ENCODE peak calls at places on chromosomes 16 and 17, in nine cellular contexts. One of them, this sample, is unnamed.

GRCh38 chr17:68533887-68534700 is 21.9 kb downstream of the PRKAR1A start:
- DNase-seq in gastrocnemius medialis: no peak
- DNase-seq in pancreas: no peak
- DNase-seq in right lobe of liver: no peak
- DNase-seq in AG04450: no peak
- DNase-seq in H7: no peak
- DNase-seq in GM23248: peak
- DNase-seq in fibroblast of pulmonary artery: peak
- DNase-seq in GM06990: no peak
- DNase-seq in this sample: no peak

GRCh38 chr17:57869599-57870282 is 19.9 kb upstream of the MRPS23 start:
- DNase-seq in gastrocnemius medialis: no peak
- DNase-seq in GM06990: no peak
- DNase-seq in GM23248: peak
- DNase-seq in fibroblast of pulmonary artery: peak
- DNase-seq in pancreas: no peak
- DNase-seq in AG04450: peak
- DNase-seq in H7: peak
- DNase-seq in right lobe of liver: peak
- DNase-seq in this sample: no peak

GRCh38 chr17:50630524-50631194 is 4.0 kb upstream of the ABCC3 start:
- DNase-seq in GM23248: peak
- DNase-seq in pancreas: peak
- DNase-seq in GM06990: no peak
- DNase-seq in AG04450: no peak
- DNase-seq in fibroblast of pulmonary artery: peak
- DNase-seq in H7: peak
- DNase-seq in right lobe of liver: peak
- DNase-seq in gastrocnemius medialis: no peak
- DNase-seq in this sample: no peak

GRCh38 chr17:55295411-55296170 is 30.8 kb downstream of the HLF start:
- DNase-seq in H7: peak
- DNase-seq in GM06990: no peak
- DNase-seq in pancreas: no peak
- DNase-seq in right lobe of liver: peak
- DNase-seq in AG04450: peak
- DNase-seq in GM23248: peak
- DNase-seq in gastrocnemius medialis: peak
- DNase-seq in fibroblast of pulmonary artery: peak
- DNase-seq in this sample: no peak

GRCh38 chr17:63707151-63707550 is 7.2 kb upstream of the LIMD2 start:
- DNase-seq in GM23248: no peak
- DNase-seq in right lobe of liver: no peak
- DNase-seq in H7: no peak
- DNase-seq in gastrocnemius medialis: no peak
- DNase-seq in fibroblast of pulmonary artery: no peak
- DNase-seq in GM06990: no peak
- DNase-seq in pancreas: no peak
- DNase-seq in AG04450: no peak
- DNase-seq in this sample: no peak

GRCh38 chr16:81457326-81458133 is 12.9 kb downstream of the CMIP start:
- DNase-seq in GM06990: no peak
- DNase-seq in gastrocnemius medialis: no peak
- DNase-seq in right lobe of liver: peak
- DNase-seq in fibroblast of pulmonary artery: peak
- DNase-seq in GM23248: peak
- DNase-seq in AG04450: peak
- DNase-seq in pancreas: no peak
- DNase-seq in H7: peak
- DNase-seq in this sample: no peak

GRCh38 chr17:10117581-10118001 is 80.8 kb downstream of the GAS7 start:
- DNase-seq in H7: peak
- DNase-seq in right lobe of liver: no peak
- DNase-seq in GM23248: no peak
- DNase-seq in pancreas: no peak
- DNase-seq in GM06990: no peak
- DNase-seq in gastrocnemius medialis: no peak
- DNase-seq in AG04450: no peak
- DNase-seq in fibroblast of pulmonary artery: no peak
- DNase-seq in this sample: no peak

GRCh38 chr17:58324409-58325288 is 3.9 kb downstream of the TSPOAP1 start:
- DNase-seq in right lobe of liver: peak
- DNase-seq in H7: peak
- DNase-seq in fibroblast of pulmonary artery: no peak
- DNase-seq in pancreas: peak
- DNase-seq in AG04450: no peak
- DNase-seq in gastrocnemius medialis: no peak
- DNase-seq in GM23248: peak
- DNase-seq in GM06990: peak
- DNase-seq in this sample: no peak

GRCh38 chr17:9925457-9925856 is 20.4 kb upstream of the RCVRN start:
- DNase-seq in fibroblast of pulmonary artery: no peak
- DNase-seq in H7: no peak
- DNase-seq in AG04450: no peak
- DNase-seq in right lobe of liver: no peak
- DNase-seq in GM06990: no peak
- DNase-seq in pancreas: no peak
- DNase-seq in GM23248: no peak
- DNase-seq in gastrocnemius medialis: no peak
- DNase-seq in this sample: no peak

GRCh38 chr16:65070831-65071230 is 51.0 kb downstream of the CDH11 start:
- DNase-seq in GM23248: peak
- DNase-seq in right lobe of liver: no peak
- DNase-seq in AG04450: peak
- DNase-seq in gastrocnemius medialis: peak
- DNase-seq in pancreas: no peak
- DNase-seq in H7: no peak
- DNase-seq in fibroblast of pulmonary artery: peak
- DNase-seq in GM06990: no peak
- DNase-seq in this sample: no peak

GRCh38 chr16:58148526-58148925 is 19.3 kb upstream of the CFAP20 start:
- DNase-seq in H7: no peak
- DNase-seq in GM23248: no peak
- DNase-seq in right lobe of liver: no peak
- DNase-seq in GM06990: no peak
- DNase-seq in fibroblast of pulmonary artery: no peak
- DNase-seq in gastrocnemius medialis: no peak
- DNase-seq in AG04450: no peak
- DNase-seq in pancreas: no peak
- DNase-seq in this sample: no peak

DNA sequence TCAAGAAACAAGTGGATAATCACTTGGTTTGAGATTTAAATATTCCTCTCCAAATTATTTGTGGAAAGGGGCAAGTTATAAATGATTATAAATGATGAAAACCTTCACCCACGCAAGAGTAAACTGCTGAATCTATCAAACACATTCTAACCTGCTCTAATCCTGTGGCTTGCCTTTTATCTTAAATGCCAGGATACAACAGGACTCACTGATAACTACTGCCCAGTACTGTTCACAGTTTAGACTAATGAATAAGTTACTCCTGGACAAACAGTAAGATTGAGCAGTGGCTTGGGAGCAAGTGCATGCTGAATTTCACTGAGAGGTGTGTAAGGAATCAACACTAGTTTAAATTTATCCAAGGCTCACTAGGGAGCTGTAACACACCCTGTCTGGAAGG is 31.1 kb downstream of the IGF2BP1 start:
- DNase-seq in right lobe of liver: no peak
- DNase-seq in H7: no peak
- DNase-seq in pancreas: no peak
- DNase-seq in GM06990: no peak
- DNase-seq in fibroblast of pulmonary artery: no peak
- DNase-seq in AG04450: no peak
- DNase-seq in gastrocnemius medialis: no peak
- DNase-seq in GM23248: no peak
- DNase-seq in this sample: no peak
- H3K4me3 ChIP-seq in right lobe of liver: no peak
- H3K4me3 ChIP-seq in H7: no peak
- H3K4me3 ChIP-seq in pancreas: no peak
- H3K4me3 ChIP-seq in GM06990: no peak
- H3K4me3 ChIP-seq in fibroblast of pulmonary artery: no peak
- H3K4me3 ChIP-seq in AG04450: no peak
- H3K4me3 ChIP-seq in gastrocnemius medialis: no peak
- H3K4me3 ChIP-seq in GM23248: no peak
- H3K4me3 ChIP-seq in this sample: no peak

DNA sequence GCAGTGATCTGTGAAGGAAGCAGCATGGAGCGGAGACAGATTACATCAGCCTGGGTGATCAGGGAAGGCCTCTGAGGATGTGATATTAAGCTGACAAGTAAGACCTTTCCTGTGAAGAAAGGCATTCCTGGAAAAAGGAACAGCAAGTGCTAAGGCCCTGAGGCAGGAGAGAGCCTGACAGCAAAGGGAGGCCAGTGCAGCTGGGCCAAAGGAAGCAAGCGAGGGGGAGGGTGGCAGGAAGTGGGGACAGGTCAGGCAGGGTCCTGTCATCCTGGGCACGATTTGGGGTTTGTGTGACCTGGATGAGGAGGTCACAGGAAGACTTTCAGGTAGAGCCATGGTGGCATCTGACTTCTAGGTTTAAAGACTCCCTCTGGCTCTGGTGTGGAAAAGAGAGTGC is 12.3 kb downstream of the CPNE2 start:
- DNase-seq in H7: no peak
- DNase-seq in fibroblast of pulmonary artery: no peak
- DNase-seq in gastrocnemius medialis: no peak
- DNase-seq in GM23248: no peak
- DNase-seq in AG04450: no peak
- DNase-seq in pancreas: no peak
- DNase-seq in right lobe of liver: no peak
- DNase-seq in GM06990: no peak
- DNase-seq in this sample: no peak
- H3K4me3 ChIP-seq in H7: no peak
- H3K4me3 ChIP-seq in fibroblast of pulmonary artery: no peak
- H3K4me3 ChIP-seq in gastrocnemius medialis: no peak
- H3K4me3 ChIP-seq in GM23248: no peak
- H3K4me3 ChIP-seq in AG04450: no peak
- H3K4me3 ChIP-seq in pancreas: no peak
- H3K4me3 ChIP-seq in right lobe of liver: no peak
- H3K4me3 ChIP-seq in GM06990: no peak
- H3K4me3 ChIP-seq in this sample: no peak

DNA sequence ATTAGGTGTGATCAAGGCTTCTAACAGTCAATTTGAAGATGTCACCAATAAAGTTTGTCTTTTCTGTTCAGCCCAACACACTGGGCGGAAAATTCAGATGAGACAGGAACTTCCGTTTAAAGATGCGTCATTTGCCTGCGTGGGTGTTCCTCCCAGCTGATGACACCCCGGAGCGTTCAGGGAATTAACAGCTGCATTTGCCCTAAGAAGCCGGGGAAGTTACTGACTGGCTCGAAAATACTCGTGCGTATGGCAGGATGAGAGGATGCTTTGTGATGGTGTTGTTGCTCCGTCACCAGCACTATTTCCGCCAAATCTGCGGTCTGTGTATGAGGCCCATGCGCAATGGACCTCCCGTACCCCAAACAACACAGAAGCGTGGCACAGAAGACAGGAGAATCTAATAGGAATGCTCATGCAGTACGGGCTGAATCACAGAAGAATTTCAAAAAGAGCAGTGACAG is 11.9 kb upstream of the PVALEF start:
- DNase-seq in fibroblast of pulmonary artery: peak
- DNase-seq in GM23248: peak
- DNase-seq in GM06990: no peak
- DNase-seq in H7: peak
- DNase-seq in right lobe of liver: no peak
- DNase-seq in gastrocnemius medialis: no peak
- DNase-seq in pancreas: no peak
- DNase-seq in AG04450: no peak
- DNase-seq in this sample: no peak
- H3K4me3 ChIP-seq in fibroblast of pulmonary artery: no peak
- H3K4me3 ChIP-seq in GM23248: no peak
- H3K4me3 ChIP-seq in GM06990: no peak
- H3K4me3 ChIP-seq in H7: no peak
- H3K4me3 ChIP-seq in right lobe of liver: no peak
- H3K4me3 ChIP-seq in gastrocnemius medialis: no peak
- H3K4me3 ChIP-seq in pancreas: no peak
- H3K4me3 ChIP-seq in AG04450: no peak
- H3K4me3 ChIP-seq in this sample: no peak

GRCh38 chr16:30533146-30533522 is 1.5 kb downstream of the ZNF747 start:
- DNase-seq in right lobe of liver: peak
- DNase-seq in pancreas: no peak
- DNase-seq in gastrocnemius medialis: no peak
- DNase-seq in GM06990: no peak
- DNase-seq in GM23248: no peak
- DNase-seq in fibroblast of pulmonary artery: no peak
- DNase-seq in H7: no peak
- DNase-seq in AG04450: no peak
- DNase-seq in this sample: no peak

GRCh38 chr16:30534368-30535105 is at the start of gene ZNF747:
- DNase-seq in pancreas: peak
- DNase-seq in fibroblast of pulmonary artery: peak
- DNase-seq in GM23248: peak
- DNase-seq in GM06990: peak
- DNase-seq in H7: peak
- DNase-seq in gastrocnemius medialis: peak
- DNase-seq in right lobe of liver: peak
- DNase-seq in AG04450: no peak
- DNase-seq in this sample: peak

GRCh38 chr16:30535106-30535776 is 583 bp upstream of the ZNF747 start:
- DNase-seq in GM23248: peak
- DNase-seq in GM06990: no peak
- DNase-seq in pancreas: no peak
- DNase-seq in fibroblast of pulmonary artery: no peak
- DNase-seq in right lobe of liver: no peak
- DNase-seq in gastrocnemius medialis: peak
- DNase-seq in H7: no peak
- DNase-seq in AG04450: no peak
- DNase-seq in this sample: no peak

GRCh38 chr16:30533748-30534367 is 800 bp downstream of the ZNF747 start:
- DNase-seq in GM23248: peak
- DNase-seq in pancreas: no peak
- DNase-seq in H7: peak
- DNase-seq in GM06990: peak
- DNase-seq in fibroblast of pulmonary artery: no peak
- DNase-seq in AG04450: no peak
- DNase-seq in gastrocnemius medialis: no peak
- DNase-seq in right lobe of liver: no peak
- DNase-seq in this sample: no peak

DNA sequence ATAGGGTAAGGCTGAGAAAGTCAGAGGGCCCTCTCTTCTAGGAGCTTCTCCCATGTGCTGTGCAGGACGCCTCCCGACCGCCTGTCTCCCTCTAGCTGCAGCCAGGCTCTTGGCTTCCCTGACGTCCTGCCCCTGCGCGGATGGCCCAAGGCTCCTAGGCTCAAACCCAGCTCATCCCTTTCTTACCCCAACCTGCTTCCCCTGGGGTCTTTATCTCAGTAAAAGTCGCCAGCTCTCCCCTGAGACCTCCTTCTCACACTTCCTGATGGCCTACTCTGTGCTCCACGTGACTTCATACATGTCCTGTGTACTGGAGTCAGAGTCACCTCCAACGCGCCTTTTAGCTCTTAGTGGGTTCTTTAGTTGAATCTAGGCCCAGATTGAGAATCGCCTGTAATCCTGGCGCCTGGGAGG is 1.1 kb upstream of the ZNF747 start:
- DNase-seq in right lobe of liver: peak
- DNase-seq in gastrocnemius medialis: peak
- DNase-seq in GM06990: peak
- DNase-seq in AG04450: no peak
- DNase-seq in fibroblast of pulmonary artery: peak
- DNase-seq in pancreas: peak
- DNase-seq in GM23248: peak
- DNase-seq in H7: peak
- DNase-seq in this sample: no peak
- H3K4me3 ChIP-seq in right lobe of liver: peak
- H3K4me3 ChIP-seq in gastrocnemius medialis: peak
- H3K4me3 ChIP-seq in GM06990: peak
- H3K4me3 ChIP-seq in AG04450: peak
- H3K4me3 ChIP-seq in fibroblast of pulmonary artery: peak
- H3K4me3 ChIP-seq in pancreas: peak
- H3K4me3 ChIP-seq in GM23248: peak
- H3K4me3 ChIP-seq in H7: peak
- H3K4me3 ChIP-seq in this sample: peak

This sample was measured in GM12864.